ENCODE peak calls at places on chromosomes 7 and 10, in four cellular contexts. One of them, this sample, is unnamed.

GRCh38 chr10:35574924-35575352 is 30.2 kb upstream of the GJD4 start:
- DNase-seq in thoracic aorta: no peak
- DNase-seq in HCT116: no peak
- DNase-seq in left ventricle myocardium inferior: no peak
- DNase-seq in this sample: peak

GRCh38 chr7:132279718-132280117 is 296.6 kb downstream of the PLXNA4 start:
- DNase-seq in thoracic aorta: no peak
- DNase-seq in HCT116: no peak
- DNase-seq in left ventricle myocardium inferior: no peak
- DNase-seq in this sample: no peak

GRCh38 chr10:60757422-60757895 is 20.8 kb upstream of the CDK1 start:
- DNase-seq in thoracic aorta: no peak
- DNase-seq in HCT116: no peak
- DNase-seq in left ventricle myocardium inferior: no peak
- DNase-seq in this sample: peak

GRCh38 chr7:42237891-42238531 is 1.0 kb upstream of the GLI3 start:
- DNase-seq in thoracic aorta: peak
- DNase-seq in HCT116: no peak
- DNase-seq in left ventricle myocardium inferior: peak
- DNase-seq in this sample: peak

GRCh38 chr7:111647881-111648280 is 85.6 kb upstream of the IMMP2L start:
- DNase-seq in thoracic aorta: no peak
- DNase-seq in HCT116: no peak
- DNase-seq in left ventricle myocardium inferior: no peak
- DNase-seq in this sample: no peak

GRCh38 chr10:103583871-103584215 is 90.3 kb downstream of the NEURL1 start:
- DNase-seq in thoracic aorta: no peak
- DNase-seq in HCT116: no peak
- DNase-seq in left ventricle myocardium inferior: no peak
- DNase-seq in this sample: no peak

GRCh38 chr7:42766810-42767423 is 145.0 kb downstream of the C7orf25 start:
- DNase-seq in thoracic aorta: no peak
- DNase-seq in HCT116: no peak
- DNase-seq in left ventricle myocardium inferior: no peak
- DNase-seq in this sample: no peak

GRCh38 chr7:124275411-124275810 is 242.5 kb upstream of the TMEM229A start:
- DNase-seq in thoracic aorta: no peak
- DNase-seq in HCT116: no peak
- DNase-seq in left ventricle myocardium inferior: no peak
- DNase-seq in this sample: no peak

GRCh38 chr7:97187067-97187466 is 69.6 kb downstream of the SDHAF3 start:
- DNase-seq in thoracic aorta: no peak
- DNase-seq in HCT116: no peak
- DNase-seq in left ventricle myocardium inferior: no peak
- DNase-seq in this sample: no peak

GRCh38 chr7:89666436-89666835 is 487.8 kb upstream of the STEAP1 start:
- DNase-seq in thoracic aorta: no peak
- DNase-seq in HCT116: no peak
- DNase-seq in left ventricle myocardium inferior: no peak
- DNase-seq in this sample: no peak

GRCh38 chr10:102405632-102406031 is 10.1 kb downstream of the NFKB2 start:
- DNase-seq in thoracic aorta: no peak
- DNase-seq in HCT116: no peak
- DNase-seq in left ventricle myocardium inferior: no peak
- DNase-seq in this sample: no peak

GRCh38 chr7:55109384-55110167 is 90.8 kb downstream of the EGFR start:
- DNase-seq in thoracic aorta: no peak
- DNase-seq in HCT116: peak
- DNase-seq in left ventricle myocardium inferior: no peak
- DNase-seq in this sample: no peak

GRCh38 chr10:80581469-80581835 is 43.8 kb downstream of the SH2D4B start:
- DNase-seq in thoracic aorta: no peak
- DNase-seq in HCT116: no peak
- DNase-seq in left ventricle myocardium inferior: no peak
- DNase-seq in this sample: no peak

GRCh38 chr7:130381468-130382312 is 1.4 kb downstream of the CPA1 start:
- DNase-seq in thoracic aorta: no peak
- DNase-seq in HCT116: no peak
- DNase-seq in left ventricle myocardium inferior: no peak
- DNase-seq in this sample: no peak

GRCh38 chr10:22219308-22219707 is 1.5 kb upstream of the EBLN1 start:
- DNase-seq in thoracic aorta: no peak
- DNase-seq in HCT116: no peak
- DNase-seq in left ventricle myocardium inferior: no peak
- DNase-seq in this sample: no peak

GRCh38 chr7:65968256-65969185 is 13.5 kb downstream of the GUSB start:
- DNase-seq in thoracic aorta: no peak
- DNase-seq in HCT116: no peak
- DNase-seq in left ventricle myocardium inferior: no peak
- DNase-seq in this sample: no peak

GRCh38 chr10:10786334-10787090 is 231.2 kb upstream of the CELF2 start:
- DNase-seq in thoracic aorta: no peak
- DNase-seq in HCT116: no peak
- DNase-seq in left ventricle myocardium inferior: no peak
- DNase-seq in this sample: no peak

GRCh38 chr10:124946945-124947344 is 5.0 kb downstream of the ZRANB1 start:
- DNase-seq in thoracic aorta: no peak
- DNase-seq in HCT116: no peak
- DNase-seq in left ventricle myocardium inferior: no peak
- DNase-seq in this sample: no peak

GRCh38 chr7:94888542-94888941 is 18.9 kb upstream of the PPP1R9A start:
- DNase-seq in thoracic aorta: no peak
- DNase-seq in HCT116: peak
- DNase-seq in left ventricle myocardium inferior: no peak
- DNase-seq in this sample: no peak

GRCh38 chr7:99028261-99028971 is 115.5 kb downstream of the SMURF1 start:
- DNase-seq in thoracic aorta: no peak
- DNase-seq in HCT116: no peak
- DNase-seq in left ventricle myocardium inferior: no peak
- DNase-seq in this sample: no peak

GRCh38 chr7:1966631-1967200 is 266.0 kb downstream of the MAD1L1 start:
- DNase-seq in thoracic aorta: no peak
- DNase-seq in HCT116: no peak
- DNase-seq in left ventricle myocardium inferior: no peak
- DNase-seq in this sample: no peak

GRCh38 chr10:61063911-61064310 is 119.9 kb upstream of the RHOBTB1 start:
- DNase-seq in thoracic aorta: no peak
- DNase-seq in HCT116: no peak
- DNase-seq in left ventricle myocardium inferior: no peak
- DNase-seq in this sample: peak

GRCh38 chr10:32139223-32140073 is 83.2 kb upstream of the KIF5B start:
- DNase-seq in thoracic aorta: peak
- DNase-seq in HCT116: peak
- DNase-seq in left ventricle myocardium inferior: peak
- DNase-seq in this sample: peak

GRCh38 chr7:43211276-43211675 is 98.8 kb downstream of the HECW1 start:
- DNase-seq in thoracic aorta: no peak
- DNase-seq in HCT116: no peak
- DNase-seq in left ventricle myocardium inferior: no peak
- DNase-seq in this sample: no peak

GRCh38 chr7:149109969-149110368 is 16.2 kb downstream of the ZNF425 start:
- DNase-seq in thoracic aorta: no peak
- DNase-seq in HCT116: peak
- DNase-seq in left ventricle myocardium inferior: no peak
- DNase-seq in this sample: no peak

GRCh38 chr10:96935148-96935547 is 103.0 kb downstream of the LCOR start:
- DNase-seq in thoracic aorta: no peak
- DNase-seq in HCT116: no peak
- DNase-seq in left ventricle myocardium inferior: no peak
- DNase-seq in this sample: no peak
- H3K27ac ChIP-seq in thoracic aorta: no peak
- H3K27ac ChIP-seq in HCT116: no peak
- H3K27ac ChIP-seq in left ventricle myocardium inferior: no peak
- H3K27ac ChIP-seq in this sample: no peak

GRCh38 chr7:78765985-78766729 is 687.3 kb downstream of the MAGI2 start:
- DNase-seq in thoracic aorta: no peak
- DNase-seq in HCT116: no peak
- DNase-seq in left ventricle myocardium inferior: no peak
- DNase-seq in this sample: no peak

GRCh38 chr7:78764571-78764970 is 688.9 kb downstream of the MAGI2 start:
- DNase-seq in thoracic aorta: no peak
- DNase-seq in HCT116: no peak
- DNase-seq in left ventricle myocardium inferior: no peak
- DNase-seq in this sample: no peak

GRCh38 chr7:78760620-78761355 is 692.7 kb downstream of the MAGI2 start:
- DNase-seq in thoracic aorta: no peak
- DNase-seq in HCT116: no peak
- DNase-seq in left ventricle myocardium inferior: no peak
- DNase-seq in this sample: no peak

DNA sequence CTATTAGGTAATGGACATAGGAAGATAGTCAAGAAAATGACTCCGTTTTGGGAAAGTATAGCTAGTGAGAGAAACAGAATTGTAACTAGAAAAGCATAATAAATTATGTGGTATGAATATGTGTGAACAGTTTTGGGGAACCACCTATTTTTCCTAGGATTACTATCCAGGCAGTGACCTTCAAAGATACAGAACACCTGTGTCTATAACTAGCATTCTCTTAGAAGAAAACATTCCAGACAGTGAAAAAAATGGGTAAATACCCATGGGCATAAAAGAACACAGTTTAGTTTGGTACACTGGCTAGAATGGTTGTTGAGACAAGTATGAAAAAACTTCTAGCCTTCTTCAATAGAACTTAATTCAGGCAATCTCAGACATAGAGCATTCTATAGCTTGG is 690.8 kb downstream of the MAGI2 start:
- DNase-seq in thoracic aorta: no peak
- DNase-seq in HCT116: no peak
- DNase-seq in left ventricle myocardium inferior: no peak
- DNase-seq in this sample: no peak
- H3K27ac ChIP-seq in thoracic aorta: no peak
- H3K27ac ChIP-seq in HCT116: no peak
- H3K27ac ChIP-seq in left ventricle myocardium inferior: no peak
- H3K27ac ChIP-seq in this sample: no peak

GRCh38 chr7:135147341-135147898 is 452 bp upstream of the TMEM140 start:
- DNase-seq in thoracic aorta: no peak
- DNase-seq in HCT116: no peak
- DNase-seq in left ventricle myocardium inferior: no peak
- DNase-seq in this sample: no peak
- H3K27ac ChIP-seq in thoracic aorta: peak
- H3K27ac ChIP-seq in HCT116: no peak
- H3K27ac ChIP-seq in left ventricle myocardium inferior: peak
- H3K27ac ChIP-seq in this sample: peak

DNA sequence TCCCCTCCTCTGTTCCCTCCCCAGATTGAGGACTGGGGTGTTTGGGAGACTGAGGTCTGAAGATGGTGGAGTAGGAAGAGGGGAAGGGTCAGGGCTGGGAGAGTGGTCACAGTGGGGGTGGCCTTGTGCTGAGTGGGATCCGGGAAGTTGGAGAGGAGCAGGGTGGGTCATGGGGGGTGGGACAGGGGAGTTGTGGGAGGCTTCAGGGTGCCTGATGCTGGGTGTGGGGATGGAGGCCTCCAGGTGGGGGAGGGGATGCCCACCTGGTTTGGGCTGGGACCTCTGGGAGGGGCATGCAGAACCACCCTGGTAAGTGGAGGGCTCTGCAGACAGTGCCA is 2.6 kb downstream of the ZNF775 start:
- DNase-seq in thoracic aorta: no peak
- DNase-seq in HCT116: no peak
- DNase-seq in left ventricle myocardium inferior: no peak
- DNase-seq in this sample: no peak
- H3K27ac ChIP-seq in thoracic aorta: no peak
- H3K27ac ChIP-seq in HCT116: no peak
- H3K27ac ChIP-seq in left ventricle myocardium inferior: no peak
- H3K27ac ChIP-seq in this sample: no peak

DNA sequence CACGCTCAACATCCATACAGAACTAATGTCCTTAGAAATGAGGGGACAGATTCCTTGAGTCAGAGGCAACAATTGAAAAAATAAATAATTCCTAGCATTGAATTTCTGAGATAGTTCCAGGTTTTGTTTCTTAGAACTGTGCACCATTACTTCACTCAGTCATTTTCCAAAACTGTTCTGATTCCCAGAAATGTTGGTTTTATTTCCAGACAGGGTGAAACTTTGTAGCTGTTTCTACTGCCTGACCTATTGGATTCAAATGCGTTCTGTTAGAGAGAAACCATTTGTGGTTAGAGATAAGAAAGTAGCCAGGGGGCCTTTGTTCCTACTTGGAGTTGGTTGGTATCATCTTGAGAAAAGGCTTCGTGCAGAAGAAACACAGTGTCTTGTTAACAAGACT is 8.1 kb upstream of the DEPP1 start:
- DNase-seq in thoracic aorta: no peak
- DNase-seq in HCT116: no peak
- DNase-seq in left ventricle myocardium inferior: no peak
- DNase-seq in this sample: peak
- H3K27ac ChIP-seq in thoracic aorta: peak
- H3K27ac ChIP-seq in HCT116: no peak
- H3K27ac ChIP-seq in left ventricle myocardium inferior: peak
- H3K27ac ChIP-seq in this sample: peak

DNA sequence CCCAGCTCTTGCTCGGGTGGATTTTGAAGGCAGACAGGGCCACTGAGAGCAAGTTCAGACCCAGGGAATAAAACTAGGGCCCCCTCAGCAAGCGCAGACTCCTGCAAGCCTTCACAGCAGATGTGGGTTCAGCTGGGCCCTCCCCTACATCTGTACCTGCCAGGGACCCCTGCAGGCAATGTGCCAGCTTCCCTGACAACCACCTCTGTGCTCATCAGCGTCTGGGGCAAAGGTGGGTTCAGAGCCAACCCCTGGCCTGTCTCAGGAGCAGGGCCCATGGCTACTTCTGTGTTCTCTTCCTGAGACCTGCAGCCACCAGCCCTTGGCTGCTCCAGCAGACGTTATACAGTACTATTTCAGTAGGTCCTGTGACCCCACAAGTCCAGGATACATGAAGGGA is 189.5 kb downstream of the DIP2C start:
- DNase-seq in thoracic aorta: no peak
- DNase-seq in HCT116: no peak
- DNase-seq in left ventricle myocardium inferior: no peak
- DNase-seq in this sample: no peak
- H3K27ac ChIP-seq in thoracic aorta: no peak
- H3K27ac ChIP-seq in HCT116: no peak
- H3K27ac ChIP-seq in left ventricle myocardium inferior: no peak
- H3K27ac ChIP-seq in this sample: no peak

DNA sequence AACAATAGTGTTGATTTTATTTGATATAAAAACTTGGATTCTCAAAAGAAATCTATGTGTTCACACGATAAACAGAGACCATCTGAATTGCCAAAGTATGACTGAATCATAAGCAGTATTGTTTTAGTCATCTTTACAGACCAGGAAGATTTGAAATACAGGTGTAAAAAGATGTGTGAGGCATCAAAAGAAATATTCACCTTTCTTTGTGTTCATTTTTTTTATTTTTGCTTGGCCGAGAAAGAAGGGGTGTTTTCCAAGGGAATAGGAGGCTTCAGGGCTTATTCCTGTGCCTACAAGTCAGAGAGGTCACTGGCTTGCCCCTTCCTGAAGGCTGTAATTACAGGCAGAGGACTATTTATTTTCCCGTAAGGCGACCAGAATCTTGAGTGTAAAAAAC is 37.3 kb downstream of the MET start:
- DNase-seq in thoracic aorta: no peak
- DNase-seq in HCT116: no peak
- DNase-seq in left ventricle myocardium inferior: no peak
- DNase-seq in this sample: no peak
- H3K27ac ChIP-seq in thoracic aorta: no peak
- H3K27ac ChIP-seq in HCT116: peak
- H3K27ac ChIP-seq in left ventricle myocardium inferior: no peak
- H3K27ac ChIP-seq in this sample: no peak

This sample was measured in SJSA1.